ENCODE peak calls at places on chromosomes 5 and 9, in six cellular contexts. O, M, H, T, V and F are unnamed samples.

GRCh38 chr5:130066644-130067043 is 162.4 kb downstream of the CHSY3 start:
- DNase-seq in V (peak), H (no peak), T (no peak), M (no peak), O (no peak), F (no peak)

GRCh38 chr5:92980491-92980890 is 600.5 kb downstream of the NR2F1-AS1 start:
- DNase-seq in T (no peak), H (no peak), M (no peak), O (no peak), V (no peak), F (no peak)

GRCh38 chr9:136057236-136058151 is 37.6 kb downstream of the NACC2 start:
- DNase-seq in V (no peak), H (no peak), M (peak), O (no peak), T (no peak), F (no peak)

GRCh38 chr5:31361234-31361633 is 167.7 kb downstream of the CDH6 start:
- DNase-seq in V (no peak), T (no peak), O (no peak), H (no peak), M (no peak), F (no peak)

GRCh38 chr5:33091571-33092363 is 349.0 kb upstream of the TARS1 start:
- DNase-seq in V (no peak), M (no peak), O (no peak), H (no peak), T (no peak), F (no peak)

GRCh38 chr5:172727551-172727950 is 43.4 kb downstream of the DUSP1 start:
- DNase-seq in O (no peak), H (no peak), T (no peak), V (no peak), M (no peak), F (no peak)

GRCh38 chr9:114499528-114499927 is 5.7 kb downstream of the WHRN start:
- DNase-seq in H (no peak), M (no peak), O (no peak), T (no peak), V (no peak), F (peak)

GRCh38 chr5:14463629-14464028 is 118.0 kb upstream of the OTULINL start:
- DNase-seq in H (peak), O (no peak), M (no peak), T (no peak), V (no peak), F (peak)

GRCh38 chr5:140134277-140134935 is 8.7 kb downstream of the IGIP start:
- DNase-seq in M (no peak), H (no peak), O (no peak), T (no peak), V (no peak), F (no peak)

GRCh38 chr9:69215774-69216482 is 41.9 kb downstream of the TJP2 start:
- DNase-seq in T (no peak), H (no peak), V (peak), M (no peak), O (no peak), F (no peak)

GRCh38 chr5:2184024-2184362 is 301.3 kb upstream of the IRX4 start:
- DNase-seq in H (no peak), V (no peak), O (no peak), M (no peak), T (no peak), F (no peak)

GRCh38 chr5:84372066-84372700 is 12.5 kb downstream of the EDIL3 start:
- DNase-seq in T (no peak), V (no peak), O (no peak), H (no peak), M (no peak), F (no peak)

GRCh38 chr5:41738695-41739354 is 131.4 kb downstream of the OXCT1 start:
- DNase-seq in H (no peak), T (no peak), V (no peak), O (no peak), M (no peak), F (peak)

GRCh38 chr9:114423181-114423580 is 35.4 kb upstream of the AKNA start:
- DNase-seq in T (no peak), H (no peak), O (no peak), M (no peak), V (no peak), F (no peak)

GRCh38 chr9:134626141-134626423 is 15.5 kb upstream of the COL5A1 start:
- DNase-seq in V (no peak), H (no peak), O (no peak), T (no peak), M (peak), F (no peak)

GRCh38 chr9:16321461-16322119 is 548.9 kb downstream of the BNC2 start:
- DNase-seq in V (no peak), O (no peak), M (no peak), T (no peak), H (no peak), F (no peak)

GRCh38 chr9:104351726-104352125 is 152.3 kb upstream of the OR13F1 start:
- DNase-seq in M (no peak), H (no peak), T (no peak), V (no peak), O (no peak), F (no peak)

GRCh38 chr5:167642779-167643517 is 648.5 kb upstream of the WWC1 start:
- DNase-seq in V (no peak), H (no peak), O (no peak), T (no peak), M (no peak), F (no peak)

GRCh38 chr5:123813937-123814624 is 302.1 kb downstream of the CSNK1G3 start:
- DNase-seq in T (peak), O (no peak), M (no peak), V (no peak), H (no peak), F (peak)

GRCh38 chr5:124741711-124742496 is 4.5 kb downstream of the ZNF608 start:
- DNase-seq in M (no peak), O (peak), H (peak), V (no peak), T (no peak), F (peak)

GRCh38 chr9:124426361-124426760 is 11.1 kb upstream of the PSMB7 start:
- DNase-seq in V (no peak), H (no peak), M (no peak), O (no peak), T (no peak), F (no peak)

GRCh38 chr5:5422819-5423515 is 490 bp downstream of the ICE1 start:
- DNase-seq in T (no peak), M (no peak), O (no peak), H (no peak), V (peak), F (no peak)
- H3K27ac ChIP-seq in T (peak), M (peak), O (peak), H (peak), V (peak), F (peak)

GRCh38 chr5:102833146-102833545 is 78.0 kb downstream of the PAM start:
- DNase-seq in T (no peak), H (no peak), V (no peak), O (no peak), M (no peak), F (no peak)

GRCh38 chr5:102832445-102832844 is 77.3 kb downstream of the PAM start:
- DNase-seq in M (no peak), O (no peak), V (no peak), H (no peak), T (no peak), F (no peak)

GRCh38 chr5:102830241-102830640 is 75.1 kb downstream of the PAM start:
- DNase-seq in H (no peak), T (no peak), O (no peak), M (no peak), V (no peak), F (no peak)

GRCh38 chr5:102835715-102836114 is 80.6 kb downstream of the PAM start:
- DNase-seq in H (no peak), T (no peak), O (no peak), M (no peak), V (no peak), F (no peak)

GRCh38 chr5:102834438-102834964 is 79.4 kb downstream of the PAM start:
- DNase-seq in H (no peak), T (no peak), V (no peak), O (no peak), M (no peak), F (no peak)
- H3K4me3 ChIP-seq in H (no peak), T (no peak), V (no peak), O (no peak), M (no peak), F (no peak)

DNA sequence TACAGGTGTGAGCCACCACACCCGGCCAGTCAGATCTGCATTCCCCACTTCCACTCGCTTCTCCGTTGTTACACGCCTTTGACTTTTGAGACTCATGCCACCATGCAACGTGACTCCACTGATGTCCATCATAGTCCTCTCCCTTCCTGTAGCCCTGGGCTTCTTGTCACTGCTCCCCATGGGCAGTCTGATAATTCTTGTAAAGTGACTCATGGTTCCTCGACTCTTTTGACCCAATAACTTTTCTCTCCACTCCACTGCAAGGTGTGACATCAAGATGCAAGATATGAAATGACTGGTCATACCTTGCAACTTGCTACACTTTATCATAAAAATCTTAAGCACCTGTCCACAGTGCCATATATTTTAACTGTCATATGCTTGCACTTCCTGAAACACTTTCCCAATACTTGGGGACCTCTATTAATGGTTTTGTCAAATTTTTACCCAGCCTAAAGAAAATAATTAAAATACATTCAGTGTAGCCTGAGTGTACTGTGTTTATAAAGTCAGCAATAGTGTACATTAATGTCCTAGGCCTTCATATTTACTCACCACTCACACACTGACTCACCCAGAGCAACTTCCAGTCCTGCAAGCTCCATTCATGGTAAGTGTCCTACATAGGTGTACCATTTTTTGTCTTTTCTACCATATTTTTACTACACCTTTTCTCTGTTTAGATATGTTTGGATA is 18.6 kb upstream of the ANKRD18A start:
- DNase-seq in H (no peak), M (no peak), V (no peak), O (no peak), T (no peak), F (no peak)
- H3K27ac ChIP-seq in H (no peak), M (no peak), V (no peak), O (no peak), T (no peak), F (no peak)

GRCh38 chr9:128885798-128886197 is 3.9 kb downstream of the LRRC8A start:
- DNase-seq in T (no peak), M (no peak), O (no peak), H (no peak), V (no peak), F (no peak)

GRCh38 chr9:128881884-128882676 is at the start of the genes KYAT1 and LRRC8A:
- DNase-seq in H (peak), O (peak), T (peak), V (peak), M (peak), F (peak)

GRCh38 chr9:128885376-128885775 is 3.4 kb downstream of the LRRC8A start:
- DNase-seq in O (no peak), H (no peak), V (no peak), T (no peak), M (no peak), F (no peak)

GRCh38 chr9:128882677-128883590 is 1.0 kb downstream of the LRRC8A start:
- DNase-seq in V (no peak), T (no peak), M (peak), O (no peak), H (no peak), F (no peak)

GRCh38 chr9:128884164-128884563 is 2.2 kb downstream of the LRRC8A start:
- DNase-seq in T (no peak), O (no peak), H (no peak), M (no peak), V (no peak), F (no peak)
- H3K4me3 ChIP-seq in T (no peak), O (no peak), H (no peak), M (no peak), V (no peak), F (no peak)

DNA sequence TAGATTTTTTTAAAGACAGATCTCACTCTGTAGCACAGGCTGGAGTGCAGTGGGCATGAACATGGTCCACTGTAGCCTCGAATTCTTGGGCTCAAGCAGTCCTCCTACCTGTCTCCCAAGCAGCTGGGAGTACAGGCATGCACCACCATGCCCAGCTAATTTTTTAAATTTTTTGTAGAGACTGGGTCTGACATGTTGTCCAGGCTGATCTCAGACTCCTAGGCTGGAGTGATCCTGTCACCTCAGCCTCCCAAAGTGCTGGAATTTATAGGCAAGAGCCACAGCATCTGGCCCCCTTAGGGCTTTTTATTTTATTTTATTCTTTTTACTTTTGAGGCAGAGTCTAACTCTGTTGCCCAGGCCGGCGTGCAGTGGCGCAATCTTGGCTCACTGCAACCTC is 56.4 kb downstream of the NSD1 start:
- DNase-seq in M (no peak), T (no peak), V (no peak), H (no peak), O (no peak), F (no peak)
- H3K27ac ChIP-seq in M (no peak), T (no peak), V (no peak), H (no peak), O (no peak), F (no peak)